ENCODE peak calls at places on chromosome X, in four cellular contexts. D, J, V and S are unnamed samples.

GRCh38 chrX:70292788-70293187 is 2.9 kb downstream of the KIF4A start:
- DNase-seq in V (no peak), D (peak), J (no peak), S (no peak)

GRCh38 chrX:40853816-40854123 is 118.4 kb upstream of the MED14 start:
- DNase-seq in J (no peak), V (no peak), D (no peak), S (no peak)

GRCh38 chrX:109624022-109624421 is 950 bp downstream of the KCNE5 start:
- DNase-seq in D (no peak), J (no peak), V (no peak), S (no peak)

GRCh38 chrX:109600114-109600710 is 24.8 kb downstream of the KCNE5 start:
- DNase-seq in D (peak), J (peak), V (peak), S (no peak)

GRCh38 chrX:33892670-33893069 is 239.4 kb downstream of the FAM47A start:
- DNase-seq in D (no peak), V (no peak), J (no peak), S (no peak)

GRCh38 chrX:139112432-139112831 is 400.9 kb upstream of the FGF13 start:
- DNase-seq in J (no peak), V (peak), D (no peak), S (no peak)

GRCh38 chrX:150849996-150850720 is 48.3 kb downstream of the CD99L2 start:
- DNase-seq in V (no peak), D (no peak), J (no peak), S (no peak)

GRCh38 chrX:133527415-133527814 is 112.1 kb upstream of the GPC4 start:
- DNase-seq in J (no peak), D (peak), V (no peak), S (no peak)

GRCh38 chrX:63581906-63582305 is 203.1 kb downstream of the ARHGEF9 start:
- DNase-seq in V (no peak), D (no peak), J (no peak), S (no peak)

GRCh38 chrX:109735241-109735744 is 2.2 kb upstream of the ACSL4 start:
- DNase-seq in D (no peak), J (no peak), V (no peak), S (no peak)

GRCh38 chrX:153554519-153555167 is 37.2 kb downstream of the ATP2B3 start:
- DNase-seq in J (peak), V (peak), D (peak), S (peak)

GRCh38 chrX:21675931-21676330 is 17.8 kb upstream of the KLHL34 start:
- DNase-seq in D (no peak), J (no peak), V (no peak), S (no peak)